ENCODE peak calls at places on chromosome 18, in seven cellular contexts. F is WTC11, A is K562, Q is H1, J is HCT116, M is GM12878, E is HEK293T. L is an unnamed sample.

GRCh38 chr18:67669993-67670671 is 153.6 kb upstream of the DSEL start:
- DNase-seq in F (no peak), A (no peak), Q (no peak), J (no peak), M (no peak), E (no peak), L (no peak)

GRCh38 chr18:355678-356077 is 87.8 kb upstream of the THOC1 start:
- DNase-seq in F (no peak), A (no peak), Q (no peak), J (no peak), M (no peak), E (no peak), L (no peak)

GRCh38 chr18:37393945-37394609 is 171.5 kb downstream of the CELF4 start:
- DNase-seq in F (peak; percentile 91), A (peak; percentile 77), Q (peak; percentile 39), J (no peak), M (no peak), E (peak; percentile 75), L (no peak)

GRCh38 chr18:21393986-21394385 is 152.0 kb downstream of the GREB1L start:
- DNase-seq in F (no peak), A (no peak), Q (no peak), J (no peak), M (no peak), E (no peak), L (no peak)

GRCh38 chr18:9013926-9014373 is 88.5 kb upstream of the NDUFV2 start:
- DNase-seq in F (no peak), A (no peak), Q (no peak), J (no peak), M (no peak), E (no peak), L (no peak)

GRCh38 chr18:26655614-26656400 is 107.5 kb upstream of the KCTD1 start:
- DNase-seq in F (peak; percentile 74), A (no peak), Q (no peak), J (no peak), M (no peak), E (peak; percentile 71), L (no peak)

GRCh38 chr18:74654637-74655036 is 57.0 kb downstream of the ZNF407 start:
- DNase-seq in F (no peak), A (no peak), Q (no peak), J (no peak), M (no peak), E (no peak), L (no peak)

GRCh38 chr18:22550861-22551260 is 133.1 kb upstream of the CTAGE1 start:
- DNase-seq in F (no peak), A (no peak), Q (no peak), J (no peak), M (no peak), E (no peak), L (no peak)

GRCh38 chr18:28183418-28184078 is 6.6 kb upstream of the CDH2 start:
- DNase-seq in F (no peak), A (no peak), Q (no peak), J (no peak), M (no peak), E (no peak), L (peak; percentile 82)

GRCh38 chr18:49017813-49018552 is 67.2 kb upstream of the SMAD7 start:
- DNase-seq in F (no peak), A (no peak), Q (no peak), J (no peak), M (no peak), E (no peak), L (no peak)

GRCh38 chr18:74499633-74500032 is 3.5 kb downstream of the CNDP2 start:
- DNase-seq in F (peak; percentile 18), A (peak; percentile 68), Q (no peak), J (no peak), M (peak; percentile 37), E (no peak), L (no peak)

DNA sequence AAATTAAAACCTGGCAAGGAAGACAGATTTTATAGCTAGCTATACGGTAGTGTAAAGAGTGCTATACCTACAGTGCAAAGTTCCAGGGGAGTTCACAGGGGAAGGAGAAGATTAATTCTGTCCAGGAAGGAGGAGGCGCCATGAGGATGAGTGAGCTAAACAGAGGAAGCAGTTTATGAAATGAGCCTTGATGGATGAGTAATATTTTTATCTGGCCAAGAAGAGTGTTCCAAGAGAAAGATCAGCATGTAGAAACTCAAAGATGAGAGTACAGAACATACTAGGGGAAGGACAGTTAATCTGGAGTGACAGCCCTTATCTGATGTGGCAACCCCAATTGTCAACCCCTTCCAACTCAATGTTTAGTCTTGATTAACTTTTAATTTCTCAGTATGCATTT is 54.8 kb downstream of the CDH20 start:
- DNase-seq in F (no peak), A (no peak), Q (no peak), J (no peak), M (no peak), E (no peak), L (no peak)
- TF ChIP-seq SP1 in F (no peak), A (no peak), Q (no peak), J (no peak), M (no peak), E (no peak), L (no peak)

GRCh38 chr18:39721712-39722111 is 2156.1 kb upstream of the CELF4 start:
- DNase-seq in F (no peak), A (no peak), Q (no peak), J (no peak), M (no peak), E (no peak), L (no peak)

DNA sequence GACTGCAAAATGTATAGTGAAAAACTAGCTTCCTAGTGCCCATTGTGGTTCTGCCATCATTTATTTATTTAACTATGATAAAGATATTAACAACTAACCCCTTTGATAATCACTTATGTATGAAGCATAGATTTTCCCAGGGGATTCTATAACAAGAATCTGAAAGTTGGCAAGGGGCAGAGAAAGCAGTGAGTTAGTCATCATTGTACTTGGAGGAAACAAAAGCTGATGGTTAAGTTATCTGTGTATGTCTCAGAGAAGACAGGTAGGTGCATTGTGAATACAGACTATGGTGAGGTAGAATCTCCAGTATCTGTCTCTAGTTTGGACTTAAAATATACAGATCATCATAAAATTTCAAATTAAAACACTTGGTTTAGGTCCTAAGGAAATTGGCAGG is 2159.1 kb upstream of the CELF4 start:
- DNase-seq in F (no peak), A (no peak), Q (no peak), J (no peak), M (no peak), E (no peak), L (no peak)
- TF ChIP-seq SP1 in F (no peak), A (no peak), Q (no peak), J (no peak), M (no peak), E (no peak), L (no peak)

DNA sequence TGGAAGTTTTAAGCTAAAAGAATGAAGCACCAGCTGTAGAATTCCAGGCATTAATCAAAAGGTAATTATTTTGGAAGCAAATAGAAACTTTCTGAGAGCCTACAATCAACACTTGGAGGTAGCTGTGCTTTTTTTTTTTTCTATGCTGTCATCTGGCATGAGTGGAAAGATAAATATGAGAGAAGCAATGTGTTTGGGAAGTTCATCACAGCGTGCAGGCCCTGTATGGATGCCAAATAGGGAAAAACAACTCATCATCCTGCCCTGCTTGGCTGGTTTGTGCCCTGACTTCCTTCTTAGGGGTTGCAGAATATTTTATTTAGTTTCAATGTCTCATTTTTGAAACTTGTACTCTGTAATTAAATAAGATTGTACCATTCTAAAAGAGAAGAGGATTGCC is 437.4 kb downstream of the PIK3C3 start:
- DNase-seq in F (no peak), A (no peak), Q (no peak), J (no peak), M (no peak), E (no peak), L (no peak)
- TF ChIP-seq SP1 in F (no peak), A (no peak), Q (no peak), J (no peak), M (no peak), E (no peak), L (no peak)

GRCh38 chr18:55317322-55317721 is 270.7 kb downstream of the TCF4 start:
- DNase-seq in F (no peak), A (no peak), Q (no peak), J (no peak), M (no peak), E (no peak), L (no peak)
- TF ChIP-seq SP1 in F (no peak), A (no peak), Q (no peak), J (no peak), M (no peak), E (no peak), L (no peak)

DNA sequence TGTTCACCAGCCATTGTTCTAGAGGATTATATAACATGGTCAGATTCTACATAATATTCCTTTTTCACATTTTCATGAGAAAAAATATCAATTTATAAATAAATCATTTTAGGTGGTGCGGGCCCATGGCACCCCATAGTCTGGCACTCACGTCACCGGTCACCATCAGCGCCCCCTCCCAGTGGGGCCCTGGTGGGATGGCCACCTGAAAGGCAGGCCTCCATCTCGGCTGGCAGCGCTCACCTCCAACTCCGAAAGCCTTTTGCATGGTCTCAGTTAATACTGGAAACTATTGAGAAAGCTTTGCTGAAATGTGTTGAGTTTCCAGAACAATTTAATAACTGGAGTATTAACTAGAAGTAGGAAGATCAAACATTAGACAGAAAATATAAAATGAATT is 141.4 kb upstream of the SALL3 start:
- DNase-seq in F (no peak), A (no peak), Q (no peak), J (no peak), M (no peak), E (no peak), L (no peak)
- TF ChIP-seq SP1 in F (no peak), A (no peak), Q (no peak), J (no peak), M (no peak), E (no peak), L (no peak)

DNA sequence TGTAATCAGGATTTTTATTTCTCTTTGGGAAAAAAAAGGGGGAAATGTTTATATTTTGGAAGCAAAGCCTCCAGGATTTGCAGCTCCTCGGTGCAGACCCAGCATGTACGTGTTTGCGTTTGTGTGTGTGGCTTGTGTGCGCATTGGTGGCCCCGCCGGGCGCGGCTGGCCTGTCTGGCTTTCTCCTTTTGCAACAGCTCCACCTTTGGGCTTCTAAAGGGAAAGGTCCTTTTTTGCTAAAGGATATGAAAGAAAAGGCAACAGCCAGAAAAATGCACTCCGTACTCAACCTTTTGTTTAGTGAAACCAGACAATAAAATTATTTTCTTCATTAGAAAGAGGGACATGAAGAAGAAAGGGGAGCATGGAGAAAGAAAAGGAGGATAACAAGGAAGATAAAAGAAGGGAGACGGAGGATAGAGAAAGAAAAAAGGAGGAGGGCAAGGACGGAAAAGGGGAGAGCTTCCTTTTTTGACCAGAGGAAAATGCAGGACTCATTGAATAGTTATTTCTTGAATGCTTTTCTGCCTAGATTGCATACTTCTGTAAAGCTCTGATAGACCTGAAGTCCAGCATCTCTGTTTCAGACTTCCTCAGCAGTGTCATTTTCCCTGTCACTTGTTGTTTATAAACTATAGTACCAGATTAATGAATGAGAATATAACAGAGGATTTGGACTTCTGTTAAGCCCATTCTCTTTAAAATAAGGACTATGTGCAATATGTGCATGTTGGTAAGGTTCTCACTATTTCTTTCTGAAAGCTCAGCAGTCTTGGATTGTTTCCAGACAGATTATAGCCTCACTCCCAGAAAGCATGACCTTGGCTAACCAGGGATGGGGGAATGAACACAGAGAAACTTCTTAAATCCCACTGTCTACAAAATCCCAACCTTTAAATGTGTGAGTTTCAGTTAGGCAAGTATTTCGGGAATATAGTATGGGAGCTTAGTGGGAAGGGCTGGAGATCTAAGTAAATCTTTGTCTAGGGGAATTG is 563.1 kb upstream of the PIK3C3 start:
- DNase-seq in F (peak; percentile 72), A (no peak), Q (peak; percentile 49), J (no peak), M (no peak), E (peak; percentile 27), L (peak; percentile 47)
- TF ChIP-seq SP1 in F (no peak), A (no peak), Q (no peak), J (no peak), M (no peak), E (no peak), L (no peak)